ENCODE peak calls at places on chromosomes 16 and 17, in seven cellular contexts. M is OCI-LY7; Y is PC-9; Z is choroid plexus epithelial cell; Q is effector memory CD4-positive, alpha-beta T cell; P is fibroblast of mammary gland; W is small intestine. C is an unnamed sample.

GRCh38 chr16:74216319-74216718 is 80.3 kb upstream of the PSMD7 start:
- DNase-seq in W (no peak), Q (no peak), M (no peak), Y (no peak), P (peak), Z (peak), C (peak)

GRCh38 chr17:60599220-60599619 is 773 bp upstream of the PPM1D start:
- DNase-seq in Q (no peak), M (no peak), W (no peak), Z (no peak), Y (no peak), P (no peak), C (no peak)

GRCh38 chr16:70467113-70467512 is 12.7 kb downstream of the FCSK start:
- DNase-seq in Q (no peak), Z (no peak), M (no peak), W (peak), P (no peak), Y (no peak), C (no peak)

GRCh38 chr17:72726936-72727335 is 365.6 kb downstream of the SLC39A11 start:
- DNase-seq in Y (no peak), Q (no peak), M (peak), P (peak), Z (peak), W (peak), C (no peak)

GRCh38 chr17:40554646-40555295 is 10.5 kb downstream of the CCR7 start:
- DNase-seq in Z (no peak), Q (no peak), Y (no peak), M (no peak), P (no peak), W (no peak), C (no peak)

GRCh38 chr17:1726626-1727257 is 2.2 kb downstream of the WDR81 start:
- DNase-seq in Z (no peak), M (no peak), Q (no peak), P (no peak), Y (no peak), W (no peak), C (no peak)

GRCh38 chr16:46884513-46885293 is 541 bp downstream of the GPT2 start:
- DNase-seq in Y (no peak), M (peak), P (no peak), Z (peak), W (peak), Q (no peak), C (peak)

GRCh38 chr17:57247913-57248312 is 8.4 kb upstream of the MSI2 start:
- DNase-seq in P (no peak), Z (no peak), M (no peak), Y (no peak), Q (no peak), W (no peak), C (no peak)

GRCh38 chr17:65472602-65473001 is 88.8 kb downstream of the AXIN2 start:
- DNase-seq in Z (peak), P (peak), Y (no peak), M (no peak), W (no peak), Q (no peak), C (peak)

GRCh38 chr17:41392278-41392677 is 5.1 kb downstream of the KRT31 start:
- DNase-seq in W (no peak), Y (no peak), P (peak), M (no peak), Z (peak), Q (no peak), C (peak)

GRCh38 chr16:86142801-86143236 is 243.9 kb downstream of the IRF8 start:
- DNase-seq in W (no peak), Y (no peak), P (no peak), Z (no peak), Q (no peak), M (no peak), C (no peak)

GRCh38 chr17:60971515-60972369 is 294.1 kb downstream of the BCAS3 start:
- DNase-seq in Z (peak), W (peak), M (peak), Y (peak), P (peak), Q (peak), C (peak)

GRCh38 chr17:54972406-54973138 is 4.0 kb downstream of the STXBP4 start:
- DNase-seq in M (no peak), Z (no peak), P (no peak), W (no peak), Y (no peak), Q (no peak), C (no peak)

GRCh38 chr17:27367121-27367981 is 73.4 kb downstream of the WSB1 start:
- DNase-seq in Q (no peak), Z (no peak), M (no peak), P (no peak), Y (no peak), W (no peak), C (no peak)

GRCh38 chr17:81927145-81927652 is 336 bp downstream of the MAFG start:
- DNase-seq in P (no peak), M (peak), Q (no peak), Y (no peak), Z (no peak), W (no peak), C (no peak)

GRCh38 chr17:19739241-19740201 is 8.6 kb downstream of the ALDH3A1 start:
- DNase-seq in Y (no peak), W (no peak), Q (no peak), Z (no peak), M (no peak), P (no peak), C (no peak)

GRCh38 chr16:89867918-89868317 is 5.5 kb upstream of the TCF25 start:
- DNase-seq in W (no peak), M (no peak), Y (no peak), Z (no peak), Q (no peak), P (no peak), C (no peak)

GRCh38 chr17:66275651-66276050 is 26.8 kb upstream of the PRKCA start:
- DNase-seq in W (peak), Q (no peak), Z (peak), M (no peak), Y (peak), P (peak), C (peak)

GRCh38 chr17:33778505-33779398 is 476.3 kb upstream of the CCL2 start:
- DNase-seq in Z (peak), P (peak), M (peak), Y (peak), Q (no peak), W (peak), C (peak)

GRCh38 chr16:8530756-8531155 is 59.6 kb downstream of the TMEM114 start:
- DNase-seq in Y (no peak), M (no peak), P (no peak), Q (no peak), Z (no peak), W (no peak), C (no peak)

GRCh38 chr16:85296859-85297698 is 184.8 kb upstream of the CIBAR2 start:
- DNase-seq in Z (no peak), W (peak), Q (no peak), M (peak), Y (no peak), P (peak), C (peak)

GRCh38 chr17:4945176-4945943 is 3.0 kb downstream of the PFN1 start:
- DNase-seq in M (peak), Q (peak), Z (peak), Y (peak), P (peak), W (peak), C (peak)

GRCh38 chr17:31562447-31562846 is 171.0 kb downstream of the RAB11FIP4 start:
- DNase-seq in Z (no peak), W (no peak), Q (no peak), Y (no peak), P (no peak), M (no peak), C (no peak)
- H3K4me3 ChIP-seq in Z (no peak), W (no peak), Q (no peak), Y (peak), P (no peak), M (no peak), C (no peak)

DNA sequence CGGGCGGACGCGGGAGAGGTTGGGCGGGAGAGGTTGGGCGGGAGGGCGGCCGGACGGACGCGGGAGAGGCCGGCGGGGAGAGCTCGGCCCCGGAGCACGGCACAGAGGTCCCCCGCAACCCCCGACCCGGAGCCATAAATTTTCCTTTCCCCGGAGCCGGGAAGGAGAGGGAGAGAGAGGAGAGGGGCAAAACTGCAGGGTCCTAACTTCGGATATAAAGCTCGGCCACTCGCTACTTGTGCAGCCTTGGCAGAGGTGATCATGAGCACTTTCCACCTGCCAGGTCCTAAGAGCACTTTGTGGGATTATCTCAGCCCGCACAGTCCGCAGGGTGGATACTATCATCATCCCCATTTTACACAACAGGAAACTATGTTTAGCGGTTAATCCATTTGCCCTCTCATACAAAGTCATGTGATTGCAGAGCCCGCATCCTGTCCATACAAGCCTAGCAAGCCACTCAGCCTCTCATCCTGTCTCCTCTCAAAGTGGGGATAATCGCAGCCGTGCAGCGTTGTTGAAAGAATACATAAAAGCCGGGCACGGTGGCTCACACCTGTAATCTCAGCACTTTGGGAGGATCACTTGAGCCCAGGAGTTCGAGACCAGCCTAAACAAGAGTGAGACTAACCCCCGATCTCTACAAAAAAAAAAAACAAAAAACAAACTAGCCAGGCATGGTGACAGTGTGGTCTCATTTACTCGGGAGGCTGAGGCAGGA is 780 bp upstream of the DCAKD start:
- DNase-seq in W (peak), Y (no peak), Z (peak), P (peak), M (peak), Q (peak), C (peak)
- H3K4me3 ChIP-seq in W (peak), Y (peak), Z (peak), P (peak), M (peak), Q (peak), C (peak)

GRCh38 chr17:36000730-36001108 is 634 bp downstream of the CCL15 start:
- DNase-seq in M (no peak), P (no peak), Y (no peak), Q (no peak), W (peak), Z (no peak), C (no peak)

GRCh38 chr17:36004604-36005003 is 3.3 kb upstream of the CCL15 start:
- DNase-seq in P (no peak), W (peak), Z (no peak), Q (no peak), Y (no peak), M (no peak), C (no peak)

GRCh38 chr17:36001109-36001735 is at the start of gene CCL15:
- DNase-seq in W (peak), Q (no peak), M (no peak), Y (no peak), P (no peak), Z (no peak), C (no peak)

GRCh38 chr17:36002631-36003030 is 1.3 kb upstream of the CCL15 start:
- DNase-seq in W (no peak), Q (no peak), M (no peak), Z (no peak), Y (no peak), P (no peak), C (no peak)

GRCh38 chr17:36001862-36002603 is 680 bp upstream of the CCL15 start:
- DNase-seq in W (peak), Y (no peak), P (no peak), Q (no peak), Z (no peak), M (no peak), C (no peak)
- H3K4me3 ChIP-seq in W (peak), Y (no peak), P (no peak), Q (no peak), Z (no peak), M (no peak), C (no peak)

GRCh38 chr17:8470447-8471047 is 34.9 kb downstream of the NDEL1 start:
- DNase-seq in M (no peak), W (no peak), Q (no peak), Y (no peak), P (peak), Z (no peak), C (peak)
- H3K4me3 ChIP-seq in M (no peak), W (no peak), Q (no peak), Y (no peak), P (no peak), Z (no peak), C (no peak)

GRCh38 chr17:77924757-77925336 is 33.7 kb upstream of the TNRC6C start:
- DNase-seq in P (peak), Y (no peak), Z (peak), W (peak), Q (no peak), M (no peak), C (peak)
- H3K4me3 ChIP-seq in P (no peak), Y (no peak), Z (no peak), W (no peak), Q (no peak), M (no peak), C (no peak)

DNA sequence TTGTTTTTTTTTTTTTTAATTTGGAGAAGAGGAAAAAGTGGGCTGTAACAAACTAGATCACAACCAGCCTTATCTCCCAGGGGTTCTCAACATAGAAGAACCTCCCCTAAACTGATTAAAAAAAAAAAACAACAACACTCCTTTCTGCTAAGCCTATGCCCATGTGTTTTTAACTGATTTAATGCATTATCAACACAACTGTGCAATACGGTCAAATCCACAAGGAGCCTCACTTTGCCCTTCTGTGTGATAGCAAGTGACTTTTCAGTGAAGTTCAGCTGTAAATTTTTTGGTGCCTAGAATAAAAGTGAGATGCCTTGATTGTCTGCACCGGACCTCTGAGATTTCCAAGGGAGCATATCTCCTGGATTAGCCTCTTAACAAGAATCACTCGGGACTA is 611 bp downstream of the MYH11 start:
- DNase-seq in Y (no peak), M (peak), Z (no peak), Q (no peak), P (no peak), W (no peak), C (no peak)
- H3K4me3 ChIP-seq in Y (no peak), M (peak), Z (no peak), Q (no peak), P (no peak), W (no peak), C (no peak)

DNA sequence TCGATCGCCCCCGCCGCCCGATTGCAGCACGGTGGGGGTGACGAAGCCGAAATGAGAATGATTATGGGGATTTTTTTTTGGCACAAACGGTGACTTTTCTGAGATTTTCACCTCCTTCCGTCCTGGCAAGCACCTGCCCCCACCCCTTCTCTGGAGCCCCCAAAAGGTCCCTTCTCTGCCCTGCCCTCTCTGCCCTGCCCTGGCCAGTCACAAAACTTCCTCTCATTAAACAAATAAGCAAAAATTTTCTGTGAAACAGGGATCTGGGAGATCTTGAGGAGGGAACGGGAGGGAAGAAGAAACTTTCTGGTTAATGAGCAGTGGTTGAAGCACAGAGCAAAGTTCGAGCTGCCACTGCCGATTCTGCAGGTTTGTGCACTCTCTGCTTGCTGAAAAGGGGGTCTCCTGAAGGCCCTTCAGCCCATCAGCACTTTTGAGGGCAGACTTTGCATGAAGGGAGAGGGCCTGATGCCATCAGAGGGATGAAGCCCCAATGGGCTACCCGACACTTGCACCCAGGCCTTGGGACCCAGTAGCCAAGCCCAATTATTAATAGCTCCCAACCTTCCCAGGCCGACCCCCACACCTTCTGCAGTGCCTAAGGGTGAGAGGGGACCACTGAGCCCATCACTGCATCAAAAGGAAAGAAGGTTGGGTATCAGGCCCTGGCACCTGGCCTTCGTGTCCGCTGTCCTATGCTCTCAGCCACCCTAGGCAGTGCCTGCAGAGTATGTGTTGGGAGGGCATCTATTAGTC is 1.0 kb upstream of the HOXB8 start:
- DNase-seq in Z (no peak), P (no peak), Q (no peak), W (no peak), M (no peak), Y (no peak), C (no peak)
- H3K4me3 ChIP-seq in Z (no peak), P (no peak), Q (no peak), W (no peak), M (no peak), Y (no peak), C (no peak)

GRCh38 chr17:48545022-48545376 is at the start of gene HOXB2:
- DNase-seq in P (no peak), M (no peak), W (no peak), Z (no peak), Q (no peak), Y (no peak), C (no peak)

GRCh38 chr17:48544356-48545021 is 420 bp downstream of the HOXB2 start:
- DNase-seq in Z (no peak), M (no peak), W (no peak), Q (no peak), Y (no peak), P (peak), C (peak)

GRCh38 chr17:48542956-48543853 is 1.7 kb downstream of the HOXB2 start:
- DNase-seq in Q (no peak), Y (no peak), P (no peak), M (no peak), W (peak), Z (peak), C (peak)

GRCh38 chr17:48542114-48542955 is 2.6 kb downstream of the HOXB2 start:
- DNase-seq in W (no peak), Q (no peak), M (no peak), Y (no peak), Z (no peak), P (peak), C (peak)

GRCh38 chr17:48543854-48544355 is 1.0 kb downstream of the HOXB2 start:
- DNase-seq in Q (no peak), Y (no peak), M (no peak), W (no peak), Z (no peak), P (no peak), C (no peak)
- H3K4me3 ChIP-seq in Q (peak), Y (no peak), M (no peak), W (peak), Z (no peak), P (peak), C (peak)